ENCODE peak calls at places on chromosome 15, in five cellular contexts. D is GM12892; L is activated T-helper 1 cell treated with Interleukin-2 at 50 U/mL for 16 hours; A is COR-L47; S is stimulated activated CD8-positive, alpha-beta memory T cell treated with anti-CD3 and anti-CD28 coated beads, Interleukin-15, amount 100 ng/mL, for 1 hour. C is an unnamed sample.

GRCh38 chr15:39115379-39116057 is 465.4 kb upstream of the THBS1 start:
- DNase-seq in D (no peak), A (no peak), L (no peak), S (no peak), C (no peak)

GRCh38 chr15:31004220-31004733 is 12.8 kb upstream of the MTMR10 start:
- DNase-seq in L (no peak), S (no peak), A (no peak), D (no peak), C (no peak)

GRCh38 chr15:93968773-93969172 is 262.6 kb upstream of the MCTP2 start:
- DNase-seq in S (no peak), L (no peak), A (no peak), D (no peak), C (no peak)

GRCh38 chr15:74620636-74621545 is 5.3 kb downstream of the CLK3 start:
- DNase-seq in D (peak; percentile 85), S (peak; percentile 54), A (peak; percentile 38), L (peak; percentile 50), C (peak; percentile 82)

GRCh38 chr15:38588672-38589071 is 24.1 kb upstream of the RASGRP1 start:
- DNase-seq in A (no peak), S (no peak), L (no peak), D (no peak), C (peak; percentile 77)

GRCh38 chr15:36066757-36067156 is 512.7 kb upstream of the CDIN1 start:
- DNase-seq in L (no peak), A (no peak), D (no peak), S (no peak), C (no peak)

GRCh38 chr15:88246081-88246480 is 10.5 kb downstream of the NTRK3 start:
- DNase-seq in A (no peak), L (no peak), S (no peak), D (no peak), C (no peak)

GRCh38 chr15:87628311-87628710 is 628.2 kb downstream of the NTRK3 start:
- DNase-seq in L (no peak), D (no peak), A (no peak), S (no peak), C (no peak)

GRCh38 chr15:98943609-98944111 is 63.9 kb downstream of the PGPEP1L start:
- DNase-seq in A (no peak), S (no peak), D (no peak), L (no peak), C (no peak)

GRCh38 chr15:58355965-58356358 is 75.8 kb upstream of the LIPC start:
- DNase-seq in D (no peak), A (no peak), L (no peak), S (no peak), C (no peak)

GRCh38 chr15:88232771-88233170 is 23.8 kb downstream of the NTRK3 start:
- DNase-seq in A (no peak), L (no peak), D (no peak), S (no peak), C (no peak)

GRCh38 chr15:69225355-69226027 is 65.1 kb downstream of the GLCE start:
- DNase-seq in S (no peak), A (peak; percentile 28), L (no peak), D (no peak), C (no peak)

GRCh38 chr15:40927497-40928346 is 1.4 kb upstream of the DLL4 start:
- DNase-seq in S (no peak), L (no peak), A (peak; percentile 54), D (no peak), C (no peak)

GRCh38 chr15:55652909-55653495 is 64.9 kb upstream of the PYGO1 start:
- DNase-seq in L (no peak), D (no peak), A (no peak), S (no peak), C (no peak)

GRCh38 chr15:68699881-68700394 is 120.8 kb downstream of the ANP32A start:
- DNase-seq in S (no peak), D (no peak), L (no peak), A (no peak), C (no peak)

GRCh38 chr15:43516801-43517353 is 531 bp upstream of the MAP1A start:
- DNase-seq in A (no peak), S (no peak), D (no peak), L (no peak), C (no peak)

GRCh38 chr15:73568881-73569280 is 64.3 kb downstream of the NPTN start:
- DNase-seq in S (no peak), A (no peak), D (no peak), L (no peak), C (no peak)

GRCh38 chr15:98700501-98700900 is 52.2 kb downstream of the IGF1R start:
- DNase-seq in S (no peak), L (no peak), D (no peak), A (no peak), C (no peak)

GRCh38 chr15:67124911-67125588 is 59.6 kb downstream of the SMAD3 start:
- DNase-seq in D (no peak), A (no peak), L (no peak), S (no peak), C (no peak)

GRCh38 chr15:74958320-74958907 is 1.8 kb upstream of the RPP25 start:
- DNase-seq in D (no peak), S (no peak), A (peak; percentile 27), L (no peak), C (no peak)